ENCODE peak calls at places on chromosomes 1 and 21, in eight cellular contexts. Y is mucosa of descending colon, J is M059J, B is SW480, T is astrocyte of the spinal cord, K is HCEC 1CT, C is cerebellar cortex, G is NCI-H1105 treated with DMSO at 0.1 percent for 48 hours. N is an unnamed sample.

GRCh38 chr21:35291963-35292627 is 243.0 kb upstream of the RUNX1 start:
- DNase-seq in T (peak), Y (no peak), K (peak), B (peak), G (no peak), J (peak), C (no peak), N (peak)

GRCh38 chr1:10431065-10431730 is 965 bp downstream of the CENPS start:
- DNase-seq in C (no peak), Y (no peak), T (no peak), B (peak), J (peak), K (no peak), G (peak), N (peak)

GRCh38 chr1:33762962-33763361 is 100.9 kb upstream of the HMGB4 start:
- DNase-seq in B (no peak), J (no peak), C (no peak), Y (no peak), G (no peak), T (no peak), K (no peak), N (no peak)

GRCh38 chr1:39317910-39318633 is 113.6 kb downstream of the MACF1 start:
- DNase-seq in K (no peak), C (no peak), Y (no peak), T (peak), B (no peak), G (no peak), J (no peak), N (no peak)

GRCh38 chr1:2427051-2427450 is 14.7 kb upstream of the PEX10 start:
- DNase-seq in Y (no peak), J (no peak), B (no peak), C (no peak), K (no peak), G (no peak), T (no peak), N (no peak)

GRCh38 chr1:154157520-154158306 is 2.8 kb upstream of the NUP210L start:
- DNase-seq in C (no peak), Y (no peak), T (no peak), J (no peak), G (no peak), K (no peak), B (no peak), N (no peak)

GRCh38 chr1:150532860-150533259 is 16.3 kb upstream of the ADAMTSL4 start:
- DNase-seq in T (no peak), B (no peak), J (no peak), K (no peak), C (no peak), G (no peak), Y (no peak), N (no peak)

GRCh38 chr1:19153169-19153568 is 56.9 kb downstream of the UBR4 start:
- DNase-seq in C (no peak), B (no peak), G (no peak), T (no peak), K (no peak), J (no peak), Y (no peak), N (no peak)

GRCh38 chr1:219560856-219561255 is 52.0 kb downstream of the ZC3H11B start:
- DNase-seq in B (no peak), T (no peak), K (no peak), Y (no peak), G (no peak), C (no peak), J (no peak), N (no peak)

GRCh38 chr1:160258177-160258798 is 4.1 kb downstream of the DCAF8 start:
- DNase-seq in T (no peak), G (no peak), B (no peak), C (no peak), K (no peak), Y (no peak), J (no peak), N (no peak)

GRCh38 chr1:81111818-81112217 is 688.9 kb upstream of the ADGRL2 start:
- DNase-seq in Y (no peak), J (peak), C (no peak), K (peak), T (peak), B (no peak), G (no peak), N (peak)

GRCh38 chr1:23514121-23514679 is 16.8 kb downstream of the E2F2 start:
- DNase-seq in K (no peak), C (no peak), J (no peak), Y (no peak), G (no peak), B (no peak), T (no peak), N (no peak)

N was measured in adipocyte.